ENCODE peak calls at places on chromosome 19, in eight cellular contexts. O is stimulated activated CD8-positive, alpha-beta memory T cell treated with anti-CD3 and anti-CD28 coated beads, Interleukin-7, amount 100 ng/mL, for 1 hour; S is activated naive CD4-positive, alpha-beta T cell treated with Interleukin-2 at 50 U/mL for 16 hours; L is T follicular helper cell; Q is dorsolateral prefrontal cortex; F is head of caudate nucleus; J is stimulated activated CD4-positive, alpha-beta T cell treated with anti-CD3 and anti-CD28 coated beads, Interleukin-15, amount 100 ng/mL, for 24 hours; N is kidney glomerular epithelial cell. A is an unnamed sample.

GRCh38 chr19:4310247-4311121 is 6.1 kb downstream of the FSD1 start:
- DNase-seq in O (no peak), S (no peak), L (no peak), Q (no peak), F (no peak), J (no peak), N (no peak), A (no peak)

GRCh38 chr19:3193256-3194062 is 7.7 kb downstream of the NCLN start:
- DNase-seq in O (no peak), S (no peak), L (no peak), Q (no peak), F (no peak), J (no peak), N (no peak), A (no peak)

GRCh38 chr19:31337007-31337914 is 12.0 kb downstream of the TSHZ3 start:
- DNase-seq in O (no peak), S (no peak), L (no peak), Q (no peak), F (no peak), J (no peak), N (no peak), A (no peak)

GRCh38 chr19:5586300-5587070 is 18.7 kb upstream of the TINCR start:
- DNase-seq in O (no peak), S (no peak), L (no peak), Q (peak), F (no peak), J (no peak), N (no peak), A (no peak)

GRCh38 chr19:35811317-35812219 is 1.1 kb downstream of the PRODH2 start:
- DNase-seq in O (no peak), S (no peak), L (no peak), Q (no peak), F (no peak), J (no peak), N (no peak), A (no peak)

GRCh38 chr19:43720936-43721335 is 5.1 kb downstream of the IRGC start:
- DNase-seq in O (no peak), S (no peak), L (no peak), Q (no peak), F (no peak), J (no peak), N (no peak), A (no peak)

GRCh38 chr19:18763674-18764590 is 27.2 kb downstream of the COMP start:
- DNase-seq in O (no peak), S (no peak), L (no peak), Q (no peak), F (no peak), J (no peak), N (peak), A (no peak)

GRCh38 chr19:43586346-43586745 is 9.6 kb downstream of the IRGQ start:
- DNase-seq in O (no peak), S (no peak), L (no peak), Q (no peak), F (no peak), J (no peak), N (no peak), A (no peak)

GRCh38 chr19:47509973-47510372 is 4.9 kb downstream of the NAPA start:
- DNase-seq in O (no peak), S (no peak), L (no peak), Q (peak), F (no peak), J (no peak), N (peak), A (no peak)

GRCh38 chr19:1064661-1065605 is 2.0 kb upstream of the ARHGAP45 start:
- DNase-seq in O (no peak), S (peak), L (peak), Q (no peak), F (peak), J (peak), N (peak), A (peak)

GRCh38 chr19:29945017-29945416 is 3.0 kb downstream of the URI1 start:
- DNase-seq in O (no peak), S (no peak), L (no peak), Q (no peak), F (no peak), J (no peak), N (no peak), A (no peak)

GRCh38 chr19:1206733-1207301 is 1.2 kb downstream of the STK11 start:
- DNase-seq in O (no peak), S (peak), L (no peak), Q (no peak), F (no peak), J (peak), N (no peak), A (no peak)

GRCh38 chr19:30178721-30179402 is 193.3 kb upstream of the ZNF536 start:
- DNase-seq in O (no peak), S (no peak), L (no peak), Q (no peak), F (no peak), J (no peak), N (no peak), A (no peak)

GRCh38 chr19:33812388-33813330 is 16.0 kb downstream of the KCTD15 start:
- DNase-seq in O (no peak), S (no peak), L (no peak), Q (no peak), F (no peak), J (no peak), N (no peak), A (no peak)

GRCh38 chr19:33296473-33297060 is 5.8 kb downstream of the CEBPA start:
- DNase-seq in O (no peak), S (no peak), L (no peak), Q (no peak), F (no peak), J (no peak), N (no peak), A (no peak)

GRCh38 chr19:33194884-33195710 is 967 bp downstream of the LRP3 start:
- DNase-seq in O (no peak), S (no peak), L (no peak), Q (no peak), F (no peak), J (no peak), N (no peak), A (no peak)

GRCh38 chr19:1073956-1074511 is 7.1 kb downstream of the ARHGAP45 start:
- DNase-seq in O (no peak), S (no peak), L (no peak), Q (no peak), F (no peak), J (no peak), N (no peak), A (no peak)

GRCh38 chr19:13060233-13060963 is 42.3 kb downstream of the LYL1 start:
- DNase-seq in O (no peak), S (no peak), L (no peak), Q (peak), F (peak), J (no peak), N (no peak), A (no peak)

GRCh38 chr19:15595069-15595468 is 19.9 kb upstream of the CYP4F8 start:
- DNase-seq in O (no peak), S (no peak), L (no peak), Q (no peak), F (no peak), J (no peak), N (no peak), A (no peak)

GRCh38 chr19:12194827-12195500 is 32.1 kb downstream of the ZNF136 start:
- DNase-seq in O (peak), S (peak), L (peak), Q (peak), F (peak), J (peak), N (no peak), A (peak)

GRCh38 chr19:31548941-31549340 is 199.7 kb upstream of the TSHZ3 start:
- DNase-seq in O (no peak), S (no peak), L (no peak), Q (no peak), F (peak), J (no peak), N (no peak), A (no peak)

GRCh38 chr19:4075373-4075772 is 8.7 kb upstream of the ZBTB7A start:
- DNase-seq in O (no peak), S (no peak), L (no peak), Q (no peak), F (no peak), J (no peak), N (no peak), A (no peak)

GRCh38 chr19:11435833-11436313 is 438 bp downstream of the PRKCSH start:
- DNase-seq in O (no peak), S (peak), L (no peak), Q (no peak), F (no peak), J (peak), N (no peak), A (no peak)

GRCh38 chr19:12224676-12225075 is 61.8 kb downstream of the ZNF136 start:
- DNase-seq in O (no peak), S (no peak), L (no peak), Q (no peak), F (no peak), J (no peak), N (no peak), A (no peak)

GRCh38 chr19:40464059-40465024 is 1.2 kb downstream of the BLVRB start:
- DNase-seq in O (peak), S (peak), L (peak), Q (peak), F (peak), J (peak), N (peak), A (peak)

GRCh38 chr19:38850976-38851621 is 1.3 kb upstream of the HNRNPL start:
- DNase-seq in O (no peak), S (peak), L (peak), Q (no peak), F (peak), J (peak), N (no peak), A (peak)

A was measured in T-helper 22 cell.